ENCODE peak calls at places on chromosomes 5 and 9, in four cellular contexts. S is heart right ventricle; M is sigmoid colon; N is CD4-positive, alpha-beta T cell. G is an unnamed sample.

GRCh38 chr9:88643931-88644330 is 109.0 kb downstream of the NXNL2 start:
- DNase-seq in S (no peak), M (no peak), N (no peak), G (no peak)

GRCh38 chr9:37011530-37011929 is 22.5 kb downstream of the PAX5 start:
- DNase-seq in S (no peak), M (no peak), N (no peak), G (no peak)

GRCh38 chr5:154394328-154394727 is 51.5 kb upstream of the SAP30L start:
- DNase-seq in S (no peak), M (no peak), N (no peak), G (no peak)

GRCh38 chr5:66655395-66656324 is 59.5 kb downstream of the MAST4 start:
- DNase-seq in S (no peak), M (no peak), N (no peak), G (no peak)

GRCh38 chr9:109063765-109064164 is 50.5 kb upstream of the CTNNAL1 start:
- DNase-seq in S (no peak), M (no peak), N (no peak), G (no peak)

GRCh38 chr5:32225445-32225844 is 51.3 kb upstream of the GOLPH3 start:
- DNase-seq in S (no peak), M (peak), N (no peak), G (no peak)

GRCh38 chr5:157354825-157355224 is 88.9 kb downstream of the CYFIP2 start:
- DNase-seq in S (no peak), M (no peak), N (no peak), G (no peak)

GRCh38 chr9:133419005-133419404 is 1.2 kb upstream of the REXO4 start:
- DNase-seq in S (no peak), M (no peak), N (no peak), G (no peak)

GRCh38 chr5:93385665-93386064 is 195.4 kb downstream of the NR2F1-AS1 start:
- DNase-seq in S (no peak), M (no peak), N (no peak), G (no peak)

GRCh38 chr5:90119531-90119940 is 290.0 kb downstream of the CETN3 start:
- DNase-seq in S (no peak), M (no peak), N (no peak), G (no peak)

GRCh38 chr5:80825780-80826460 is 134.2 kb upstream of the RASGRF2 start:
- DNase-seq in S (no peak), M (no peak), N (no peak), G (no peak)

GRCh38 chr9:93761822-93762221 is 185.4 kb downstream of the PHF2 start:
- DNase-seq in S (no peak), M (no peak), N (no peak), G (no peak)

GRCh38 chr9:11257992-11258391 is 645.2 kb upstream of the PTPRD start:
- DNase-seq in S (no peak), M (no peak), N (no peak), G (no peak)

GRCh38 chr5:158861366-158861765 is 238.3 kb downstream of the EBF1 start:
- DNase-seq in S (no peak), M (no peak), N (no peak), G (no peak)

GRCh38 chr9:124360277-124360676 is 55.0 kb downstream of the PSMB7 start:
- DNase-seq in S (no peak), M (no peak), N (no peak), G (no peak)

GRCh38 chr9:7828344-7828743 is 28.8 kb upstream of the DMAC1 start:
- DNase-seq in S (no peak), M (no peak), N (no peak), G (no peak)

GRCh38 chr9:122248448-122248865 is 16.2 kb downstream of the RBM18 start:
- DNase-seq in S (no peak), M (no peak), N (no peak), G (no peak)

GRCh38 chr9:13673348-13673747 is 393.9 kb upstream of the MPDZ start:
- DNase-seq in S (no peak), M (no peak), N (no peak), G (no peak)

GRCh38 chr9:33932078-33932807 is 115.3 kb downstream of the UBE2R2 start:
- DNase-seq in S (no peak), M (no peak), N (no peak), G (no peak)

GRCh38 chr9:134375430-134376385 is 49.5 kb downstream of the RXRA start:
- DNase-seq in S (peak), M (peak), N (no peak), G (no peak)

GRCh38 chr5:89878140-89878570 is 531.4 kb downstream of the CETN3 start:
- DNase-seq in S (no peak), M (no peak), N (no peak), G (no peak)

GRCh38 chr5:39928709-39929108 is 503.9 kb upstream of the DAB2 start:
- DNase-seq in S (no peak), M (no peak), N (no peak), G (no peak)

GRCh38 chr9:88313364-88314220 is 74.7 kb upstream of the SPIN1 start:
- DNase-seq in S (no peak), M (peak), N (peak), G (no peak)

GRCh38 chr9:104808030-104808614 is 44.2 kb downstream of the NIPSNAP3B start:
- DNase-seq in S (no peak), M (no peak), N (no peak), G (no peak)

GRCh38 chr5:171308453-171309275 is at the start of gene TLX3:
- DNase-seq in S (no peak), M (no peak), N (no peak), G (no peak)

GRCh38 chr5:171310816-171311697 is 2.0 kb downstream of the TLX3 start:
- DNase-seq in S (no peak), M (no peak), N (no peak), G (no peak)

GRCh38 chr5:171309276-171309525 is 153 bp downstream of the TLX3 start:
- DNase-seq in S (no peak), M (no peak), N (no peak), G (no peak)

GRCh38 chr5:171310334-171310815 is 1.3 kb downstream of the TLX3 start:
- DNase-seq in S (no peak), M (no peak), N (no peak), G (no peak)

DNA sequence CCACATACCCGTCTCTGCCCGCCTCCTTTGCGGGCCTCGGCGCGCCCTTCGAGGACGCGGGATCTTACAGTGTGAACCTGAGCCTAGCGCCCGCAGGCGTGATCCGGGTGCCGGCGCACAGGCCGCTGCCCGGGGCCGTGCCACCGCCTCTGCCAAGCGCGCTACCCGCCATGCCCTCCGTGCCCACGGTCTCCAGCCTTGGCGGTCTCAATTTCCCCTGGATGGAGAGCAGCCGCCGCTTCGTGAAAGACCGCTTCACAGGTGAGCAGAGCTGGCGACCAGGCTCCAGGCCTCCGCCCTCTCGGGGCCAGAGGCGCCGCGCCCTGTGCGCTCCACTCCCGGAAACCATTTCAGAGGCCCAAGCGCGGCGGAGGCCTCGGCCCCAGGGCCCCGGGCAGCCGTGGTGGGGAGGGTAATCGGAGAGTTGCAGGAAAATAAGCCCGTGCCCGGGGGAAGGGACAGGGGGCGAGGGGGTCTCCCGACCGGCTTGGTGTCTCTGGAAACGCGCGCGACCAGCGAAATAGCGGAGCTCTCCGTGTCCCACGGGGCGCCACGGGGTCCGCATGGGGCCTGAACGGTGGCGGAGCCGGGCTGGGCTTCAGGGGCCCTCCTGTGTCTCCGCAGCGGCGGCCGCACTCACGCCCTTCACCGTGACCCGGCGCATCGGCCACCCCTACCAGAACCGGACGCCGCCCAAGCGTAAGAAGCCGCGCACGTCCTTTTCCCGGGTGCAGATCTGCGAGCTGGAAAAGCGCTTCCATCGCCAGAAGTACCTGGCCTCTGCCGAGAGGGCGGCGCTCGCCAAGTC is 682 bp downstream of the TLX3 start:
- DNase-seq in S (no peak), M (no peak), N (no peak), G (no peak)
- TF ChIP-seq CTCF in S (no peak), M (no peak), N (no peak), G (peak)

DNA sequence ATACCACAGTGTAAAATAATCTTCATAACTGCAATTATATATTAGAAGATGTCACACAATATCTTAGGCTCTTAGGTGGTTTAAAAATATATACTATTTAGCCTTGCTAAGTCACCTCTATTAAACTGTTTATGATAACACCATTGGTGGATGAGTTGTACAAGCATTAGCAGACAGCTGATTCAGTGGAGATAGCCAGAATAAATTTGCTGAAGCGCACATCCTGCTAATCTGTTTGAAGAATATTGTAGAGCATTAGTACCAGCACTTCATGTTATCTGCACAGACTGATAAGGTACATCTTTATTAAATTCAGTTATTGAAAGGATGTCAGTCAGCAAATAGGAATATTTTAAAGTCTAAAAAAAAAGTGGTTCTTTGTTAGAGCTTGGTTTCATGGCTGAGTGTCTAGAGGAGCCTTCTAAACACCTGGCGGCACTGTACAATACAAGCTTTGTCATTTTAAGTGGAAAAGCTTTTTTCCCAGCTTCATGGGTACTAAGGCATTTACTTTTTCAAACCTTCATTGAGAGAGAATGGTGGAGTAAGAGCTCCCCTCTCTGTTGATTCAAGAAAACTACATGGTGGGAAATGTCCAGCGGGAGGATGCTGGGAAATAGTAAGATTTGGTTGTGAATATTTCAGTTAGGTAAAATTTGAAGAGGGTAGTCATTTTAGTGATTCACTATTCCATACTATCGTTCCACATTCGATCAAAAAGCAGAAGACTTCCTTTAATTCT is 275.1 kb downstream of the SLF1 start:
- DNase-seq in S (no peak), M (no peak), N (no peak), G (no peak)
- TF ChIP-seq CTCF in S (no peak), M (no peak), N (no peak), G (peak)

DNA sequence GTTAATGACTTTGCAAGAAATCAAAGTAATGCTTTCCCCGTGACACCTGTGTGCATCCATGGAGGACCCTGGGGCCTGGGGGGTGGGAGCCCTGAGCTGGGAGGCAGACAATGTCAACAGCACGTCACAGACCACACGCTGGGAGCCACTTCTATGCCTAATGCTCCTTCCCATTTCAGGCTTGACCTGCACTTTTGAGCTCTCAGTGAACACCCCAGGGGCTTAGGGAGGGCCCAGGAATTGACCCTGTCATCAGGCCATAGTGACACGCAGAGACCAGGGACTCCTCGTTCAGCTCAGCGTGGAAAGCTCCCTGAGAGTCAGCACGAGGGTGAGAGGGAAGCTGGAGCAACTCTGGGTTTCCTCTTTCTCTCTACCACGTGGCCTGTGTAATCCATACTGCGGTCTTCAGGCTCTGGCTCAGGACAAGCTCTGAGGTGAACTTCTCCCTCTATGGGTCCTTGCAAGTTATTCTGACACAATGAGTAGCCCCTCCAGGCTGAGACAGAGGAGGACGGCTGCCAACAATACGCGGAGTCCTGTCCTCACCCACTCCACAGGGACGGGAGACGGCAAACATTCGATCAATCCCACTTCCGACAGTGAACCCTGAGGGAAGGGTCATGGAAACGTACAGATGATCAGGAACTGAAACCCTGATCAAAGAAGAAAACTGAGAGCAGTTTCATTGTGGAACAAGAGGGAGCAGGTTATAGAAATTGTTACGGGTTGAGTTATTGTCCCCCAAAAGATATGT is 130.8 kb upstream of the IRX4 start:
- DNase-seq in S (no peak), M (no peak), N (no peak), G (no peak)
- TF ChIP-seq CTCF in S (no peak), M (no peak), N (no peak), G (no peak)

GRCh38 chr5:73028991-73029540 is 73.2 kb downstream of the FCHO2 start:
- DNase-seq in S (no peak), M (no peak), N (no peak), G (no peak)

GRCh38 chr5:73030531-73030930 is 74.7 kb downstream of the FCHO2 start:
- DNase-seq in S (no peak), M (no peak), N (no peak), G (no peak)

GRCh38 chr5:73027816-73028215 is 72.0 kb downstream of the FCHO2 start:
- DNase-seq in S (no peak), M (no peak), N (no peak), G (no peak)

GRCh38 chr5:73030995-73031394 is 75.2 kb downstream of the FCHO2 start:
- DNase-seq in S (no peak), M (no peak), N (no peak), G (peak)

GRCh38 chr5:73027361-73027760 is 71.5 kb downstream of the FCHO2 start:
- DNase-seq in S (no peak), M (no peak), N (no peak), G (no peak)
- TF ChIP-seq CTCF in S (peak), M (no peak), N (no peak), G (peak)

GRCh38 chr5:73495772-73496346 is 2.4 kb upstream of the BTF3 start:
- DNase-seq in S (no peak), M (no peak), N (no peak), G (no peak)

GRCh38 chr5:73499187-73499586 is 945 bp downstream of the BTF3 start:
- DNase-seq in S (no peak), M (no peak), N (no peak), G (no peak)

GRCh38 chr5:73497537-73498056 is 645 bp upstream of the BTF3 start:
- DNase-seq in S (no peak), M (no peak), N (no peak), G (no peak)

GRCh38 chr5:73498057-73498992 is at the start of gene BTF3:
- DNase-seq in S (peak), M (peak), N (peak), G (peak)

GRCh38 chr5:73496984-73497457 is 1.2 kb upstream of the BTF3 start:
- DNase-seq in S (no peak), M (no peak), N (no peak), G (no peak)
- TF ChIP-seq CTCF in S (no peak), M (no peak), N (no peak), G (peak)

DNA sequence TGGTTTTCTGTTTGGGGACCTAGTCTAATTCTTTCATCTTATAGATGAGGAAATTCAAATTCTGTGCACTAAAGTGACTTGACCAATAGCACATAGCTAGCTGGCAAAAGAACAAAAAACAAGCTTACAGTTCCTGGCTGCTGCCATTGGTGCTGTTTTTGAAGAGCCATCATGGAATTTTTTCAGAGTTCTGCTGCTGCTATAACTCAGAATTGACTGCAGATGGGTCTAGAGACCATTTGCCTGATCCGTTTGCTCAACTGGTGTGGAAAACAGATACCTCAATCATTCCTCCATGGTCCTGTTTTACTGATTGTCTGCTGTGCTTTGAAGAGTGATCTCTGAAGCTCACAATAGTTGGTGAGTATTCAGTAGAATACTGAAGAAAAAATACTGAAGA is 15.2 kb downstream of the FBXL7 start:
- DNase-seq in S (no peak), M (no peak), N (no peak), G (no peak)
- TF ChIP-seq CTCF in S (no peak), M (no peak), N (no peak), G (no peak)

GRCh38 chr5:72149742-72150141 is 42.5 kb downstream of the MAP1B start:
- DNase-seq in S (no peak), M (no peak), N (no peak), G (no peak)
- TF ChIP-seq CTCF in S (no peak), M (no peak), N (no peak), G (no peak)

DNA sequence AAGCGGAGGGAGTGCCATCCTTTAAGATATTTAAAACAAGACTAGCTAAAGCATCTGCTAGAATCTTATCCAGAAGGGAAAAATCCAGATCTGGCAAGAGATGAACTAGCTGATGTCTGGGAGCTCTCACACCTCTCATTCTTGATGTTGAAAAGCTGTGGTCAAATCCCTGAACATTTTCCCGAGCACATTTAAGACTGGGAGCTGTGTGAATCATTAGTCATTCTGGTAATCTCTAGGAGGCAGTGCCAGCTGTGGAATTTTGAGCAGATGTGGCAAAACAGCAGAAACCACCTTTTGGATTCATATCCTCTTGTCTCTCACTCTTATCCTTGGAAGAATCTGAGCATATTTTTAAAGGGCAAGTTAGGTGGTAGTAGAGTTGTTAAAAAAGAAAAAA is 218.0 kb downstream of the MAN2A1 start:
- DNase-seq in S (no peak), M (no peak), N (no peak), G (no peak)
- TF ChIP-seq CTCF in S (no peak), M (no peak), N (no peak), G (no peak)

GRCh38 chr5:171601266-171601881 is 181.9 kb downstream of the FGF18 start:
- DNase-seq in S (no peak), M (no peak), N (no peak), G (no peak)
- TF ChIP-seq CTCF in S (no peak), M (no peak), N (no peak), G (no peak)

GRCh38 chr9:35566417-35566816 is 38.6 kb upstream of the TESK1 start:
- DNase-seq in S (no peak), M (no peak), N (no peak), G (no peak)
- TF ChIP-seq CTCF in S (no peak), M (no peak), N (no peak), G (no peak)

G was measured in progenitor cell of endocrine pancreas.